ENCODE peak calls at places on chromosomes 4 and X, in seven cellular contexts. V is stimulated activated naive CD4-positive, alpha-beta T cell; M is activated T-cell treated with anti-CD3 and anti-CD28 coated beads for 48 hours; K is tibial nerve; J is foreskin keratinocyte; F is sciatic nerve; C is fibroblast of lung. R is an unnamed sample.
A peak's percentile ranks its signal among the peaks of the same experiment; 100 is the strongest.

GRCh38 chrX:110280954-110281353 is 36.9 kb downstream of the AMMECR1 start:
- DNase-seq in V (no peak), M (no peak), K (no peak), J (no peak), F (no peak), C (peak; percentile 65), R (no peak)

GRCh38 chr4:25466966-25467697 is 90.1 kb downstream of the ANAPC4 start:
- DNase-seq in V (no peak), M (no peak), K (no peak), J (no peak), F (no peak), C (peak; percentile 19), R (no peak)

GRCh38 chrX:130625381-130625780 is 223.6 kb downstream of the RBMX2 start:
- DNase-seq in V (no peak), M (no peak), K (no peak), J (no peak), F (no peak), C (peak; percentile 61), R (no peak)

GRCh38 chr4:185656467-185656890 is 121.2 kb upstream of the PDLIM3 start:
- DNase-seq in V (no peak), M (no peak), K (no peak), J (no peak), F (no peak), C (peak; percentile 63), R (no peak)

GRCh38 chr4:78644744-78645330 is 93.3 kb downstream of the ANXA3 start:
- DNase-seq in V (peak; percentile 17), M (no peak), K (peak; percentile 36), J (peak; percentile 38), F (peak; percentile 74), C (peak; percentile 84), R (peak; percentile 1)

GRCh38 chrX:48569958-48570357 is 4.3 kb upstream of the RBM3 start:
- DNase-seq in V (no peak), M (no peak), K (no peak), J (no peak), F (no peak), C (peak; percentile 55), R (no peak)

GRCh38 chr4:176363072-176363471 is 43.3 kb downstream of the SPCS3 start:
- DNase-seq in V (no peak), M (no peak), K (no peak), J (no peak), F (no peak), C (peak; percentile 27), R (no peak)

GRCh38 chr4:114476310-114476709 is 122.3 kb upstream of the UGT8 start:
- DNase-seq in V (no peak), M (no peak), K (no peak), J (no peak), F (no peak), C (no peak), R (no peak)

GRCh38 chr4:47701286-47701685 is 136.6 kb downstream of the CORIN start:
- DNase-seq in V (no peak), M (no peak), K (no peak), J (no peak), F (no peak), C (no peak), R (no peak)

GRCh38 chr4:113101669-113102068 is 52.2 kb downstream of the ANK2 start:
- DNase-seq in V (no peak), M (no peak), K (no peak), J (no peak), F (no peak), C (peak; percentile 54), R (no peak)

GRCh38 chr4:1406416-1406945 is at the start of gene NKX1-1:
- DNase-seq in V (no peak), M (no peak), K (no peak), J (no peak), F (no peak), C (no peak), R (no peak)

GRCh38 chrX:130539721-130540321 is 138.0 kb downstream of the RBMX2 start:
- DNase-seq in V (no peak), M (peak; percentile 18), K (no peak), J (no peak), F (peak; percentile 63), C (peak; percentile 24), R (peak; percentile 25)

GRCh38 chrX:13029341-13029740 is 15.1 kb downstream of the FAM9C start:
- DNase-seq in V (no peak), M (no peak), K (peak; percentile 32), J (no peak), F (peak; percentile 72), C (peak; percentile 55), R (no peak)

GRCh38 chr4:111808174-111808573 is 337.1 kb upstream of the FAM241A start:
- DNase-seq in V (no peak), M (no peak), K (no peak), J (no peak), F (no peak), C (no peak), R (no peak)

GRCh38 chr4:153156263-153156662 is 48.0 kb upstream of the TRIM2 start:
- DNase-seq in V (peak; percentile 2), M (no peak), K (no peak), J (no peak), F (no peak), C (peak; percentile 5), R (no peak)

GRCh38 chr4:14743601-14744000 is 258.7 kb upstream of the CPEB2 start:
- DNase-seq in V (no peak), M (no peak), K (no peak), J (no peak), F (no peak), C (no peak), R (no peak)

GRCh38 chr4:59664771-59665170 is 1535.4 kb upstream of the ADGRL3 start:
- DNase-seq in V (no peak), M (no peak), K (no peak), J (no peak), F (no peak), C (no peak), R (no peak)

GRCh38 chr4:177391953-177392352 is 50.3 kb downstream of the AGA start:
- DNase-seq in V (no peak), M (no peak), K (no peak), J (no peak), F (no peak), C (no peak), R (no peak)

GRCh38 chr4:147737623-147738022 is 5.7 kb downstream of the ARHGAP10 start:
- DNase-seq in V (no peak), M (no peak), K (no peak), J (no peak), F (no peak), C (no peak), R (no peak)

GRCh38 chrX:39601193-39602085 is 496.3 kb downstream of the BCOR start:
- DNase-seq in V (no peak), M (no peak), K (no peak), J (no peak), F (no peak), C (no peak), R (no peak)

GRCh38 chr4:184599492-184600135 is 49.6 kb downstream of the CASP3 start:
- DNase-seq in V (no peak), M (no peak), K (no peak), J (no peak), F (no peak), C (peak; percentile 76), R (no peak)

GRCh38 chrX:14064632-14065432 is 35.1 kb upstream of the GEMIN8 start:
- DNase-seq in V (no peak), M (no peak), K (no peak), J (no peak), F (no peak), C (peak; percentile 46), R (no peak)

GRCh38 chr4:112296949-112297483 is at the start of gene ALPK1:
- DNase-seq in V (no peak), M (no peak), K (no peak), J (peak; percentile 67), F (no peak), C (peak; percentile 83), R (no peak)

GRCh38 chr4:136571315-136571714 is 961.0 kb downstream of the PCDH18 start:
- DNase-seq in V (no peak), M (no peak), K (no peak), J (no peak), F (no peak), C (no peak), R (no peak)

GRCh38 chr4:138919094-138919936 is 96.3 kb upstream of the NOCT start:
- DNase-seq in V (no peak), M (peak; percentile 43), K (peak; percentile 47), J (peak; percentile 31), F (peak; percentile 85), C (peak; percentile 61), R (peak; percentile 88)

GRCh38 chrX:18075603-18076002 is 145.1 kb downstream of the BEND2 start:
- DNase-seq in V (no peak), M (no peak), K (no peak), J (no peak), F (no peak), C (no peak), R (peak; percentile 86)